ENCODE peak calls at places on chromosomes 7 and 10, in ten cellular contexts. B is PC-3, V is MM.1S, F is Karpas-422, M is OCI-LY7, U is GM23248, S is GM23338, N is PC-9, C is HCT116, T is SK-N-SH. O is an unnamed sample.

GRCh38 chr7:128831178-128831993 is 1.2 kb downstream of the FLNC start:
- DNase-seq in B (peak; percentile 3), V (no peak), F (no peak), M (peak; percentile 13), U (peak; percentile 68), S (peak; percentile 68), N (peak; percentile 32), C (no peak), T (peak; percentile 74), O (peak; percentile 63)

GRCh38 chr10:86348321-86349210 is 18.0 kb downstream of the GRID1 start:
- DNase-seq in B (peak; percentile 20), V (no peak), F (no peak), M (no peak), U (no peak), S (peak; percentile 15), N (no peak), C (no peak), T (peak; percentile 71), O (no peak)

GRCh38 chr10:26112532-26112931 is 104.0 kb upstream of the GAD2 start:
- DNase-seq in B (no peak), V (no peak), F (no peak), M (no peak), U (peak; percentile 23), S (no peak), N (no peak), C (no peak), T (no peak), O (no peak)

GRCh38 chr10:118373786-118374185 is 31.7 kb upstream of the FAM204A start:
- DNase-seq in B (peak; percentile 21), V (no peak), F (no peak), M (no peak), U (peak; percentile 78), S (no peak), N (peak; percentile 16), C (no peak), T (no peak), O (no peak)

GRCh38 chr7:20542594-20542993 is 72.9 kb upstream of the ABCB5 start:
- DNase-seq in B (peak; percentile 78), V (no peak), F (no peak), M (no peak), U (peak; percentile 83), S (no peak), N (no peak), C (no peak), T (peak; percentile 33), O (peak; percentile 11)

GRCh38 chr7:143408686-143409551 is at the start of gene EPHA1:
- DNase-seq in B (peak; percentile 88), V (peak; percentile 90), F (peak; percentile 48), M (no peak), U (peak; percentile 42), S (peak; percentile 97), N (peak; percentile 76), C (peak; percentile 88), T (no peak), O (peak; percentile 81)

GRCh38 chr7:110839866-110840265 is 251.1 kb upstream of the LRRN3 start:
- DNase-seq in B (peak; percentile 22), V (no peak), F (no peak), M (no peak), U (peak; percentile 22), S (peak; percentile 45), N (no peak), C (no peak), T (no peak), O (peak; percentile 57)

GRCh38 chr7:157800281-157800680 is 463.5 kb downstream of the DNAJB6 start:
- DNase-seq in B (no peak), V (no peak), F (no peak), M (no peak), U (no peak), S (no peak), N (no peak), C (no peak), T (no peak), O (no peak)

GRCh38 chr10:49628599-49628998 is 14.8 kb downstream of the CHAT start:
- DNase-seq in B (no peak), V (no peak), F (no peak), M (no peak), U (no peak), S (no peak), N (no peak), C (no peak), T (no peak), O (no peak)

GRCh38 chr10:20004087-20004523 is 187.9 kb downstream of the PLXDC2 start:
- DNase-seq in B (no peak), V (peak; percentile 17), F (peak; percentile 41), M (no peak), U (peak; percentile 19), S (no peak), N (no peak), C (no peak), T (peak; percentile 4), O (no peak)
- H2AFZ ChIP-seq in B (no peak overlapping the region), V (peak overlapping the region; percentile 18), F (no peak overlapping the region), M (peak overlapping the region; percentile 76), U (no peak overlapping the region), S (no peak overlapping the region), N (no peak overlapping the region), C (no peak overlapping the region), T (no peak overlapping the region), O (no peak overlapping the region)

GRCh38 chr10:104323085-104323484 is 15.2 kb downstream of the ITPRIP start:
- DNase-seq in B (no peak), V (no peak), F (no peak), M (no peak), U (no peak), S (peak; percentile 37), N (no peak), C (no peak), T (no peak), O (no peak)
- H3K4me1 ChIP-seq in B (peaks cover 17% of the 10 kb centered on the region), V (peaks cover 7% of the 10 kb centered on the region), F (peaks cover 56% of the 10 kb centered on the region), M (peaks cover 66% of the 10 kb centered on the region), U (peaks cover 26% of the 10 kb centered on the region), S (peaks cover 59% of the 10 kb centered on the region), N (peaks cover 14% of the 10 kb centered on the region), C (peaks cover 14% of the 10 kb centered on the region), T (peaks cover 46% of the 10 kb centered on the region), O (peaks cover 22% of the 10 kb centered on the region)

GRCh38 chr7:37193775-37194135 is 254.9 kb downstream of the ELMO1 start:
- DNase-seq in B (no peak), V (no peak), F (no peak), M (no peak), U (no peak), S (no peak), N (no peak), C (no peak), T (no peak), O (no peak)
- H3K9me2 ChIP-seq in B (no peaks in the 10 kb centered on the region), V (no peaks in the 10 kb centered on the region), F (no peaks in the 10 kb centered on the region), M (no peaks in the 10 kb centered on the region), U (no peaks in the 10 kb centered on the region), S (no peaks in the 10 kb centered on the region), N (no peaks in the 10 kb centered on the region), C (no peaks in the 10 kb centered on the region), T (no peaks in the 10 kb centered on the region), O (no peaks in the 10 kb centered on the region)

GRCh38 chr7:82840061-82840460 is 322.6 kb downstream of the PCLO start:
- DNase-seq in B (no peak), V (no peak), F (no peak), M (no peak), U (no peak), S (no peak), N (no peak), C (no peak), T (no peak), O (no peak)

GRCh38 chr7:82841828-82842227 is 320.9 kb downstream of the PCLO start:
- DNase-seq in B (peak; percentile 61), V (no peak), F (no peak), M (no peak), U (no peak), S (no peak), N (no peak), C (no peak), T (no peak), O (no peak)

GRCh38 chr7:82838314-82838713 is 324.4 kb downstream of the PCLO start:
- DNase-seq in B (no peak), V (no peak), F (no peak), M (no peak), U (no peak), S (no peak), N (no peak), C (no peak), T (peak; percentile 14), O (no peak)

GRCh38 chr7:82839063-82839462 is 323.6 kb downstream of the PCLO start:
- DNase-seq in B (no peak), V (no peak), F (no peak), M (no peak), U (no peak), S (no peak), N (no peak), C (no peak), T (no peak), O (no peak)

DNA sequence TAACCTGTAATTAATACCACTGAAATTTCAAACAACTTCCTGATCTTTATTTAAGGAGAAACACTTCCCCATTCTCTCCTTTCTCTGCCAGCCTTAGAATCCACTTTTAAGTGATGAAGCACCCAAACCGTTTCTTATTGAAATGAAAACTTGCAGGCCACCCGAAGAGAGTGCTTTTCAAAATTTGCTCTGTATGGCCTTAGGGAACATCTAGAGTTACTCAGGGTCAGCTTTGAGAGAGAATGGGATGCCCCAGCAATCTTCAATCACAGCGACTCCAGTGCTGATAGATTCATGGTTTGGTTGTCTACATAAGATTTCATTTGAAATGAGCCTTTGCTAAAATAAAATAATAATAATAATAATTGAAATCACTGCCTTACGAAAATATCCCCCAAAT is 323.1 kb downstream of the PCLO start:
- DNase-seq in B (no peak), V (no peak), F (no peak), M (no peak), U (no peak), S (peak; percentile 58), N (no peak), C (no peak), T (peak; percentile 9), O (no peak)
- H2AFZ ChIP-seq in B (no peak overlapping the region), V (no peak overlapping the region), F (no peak overlapping the region), M (no peak overlapping the region), U (no peak overlapping the region), S (no peak overlapping the region), N (no peak overlapping the region), C (no peak overlapping the region), T (peak overlapping the region; percentile 76), O (no peak overlapping the region)

GRCh38 chr7:104973909-104974415 is 40.0 kb upstream of the KMT2E start:
- DNase-seq in B (no peak), V (no peak), F (no peak), M (no peak), U (peak; percentile 93), S (no peak), N (no peak), C (no peak), T (no peak), O (no peak)
- H3K4me1 ChIP-seq in B (no peaks in the 10 kb centered on the region), V (peaks cover 7% of the 10 kb centered on the region), F (peaks cover 6% of the 10 kb centered on the region), M (peaks cover 10% of the 10 kb centered on the region), U (peaks cover 60% of the 10 kb centered on the region), S (peaks cover 9% of the 10 kb centered on the region), N (no peaks in the 10 kb centered on the region), C (peaks cover 4% of the 10 kb centered on the region), T (peaks cover 50% of the 10 kb centered on the region), O (peaks cover 19% of the 10 kb centered on the region)

GRCh38 chr10:24039897-24040296 is 169.0 kb upstream of the KIAA1217 start:
- DNase-seq in B (no peak), V (no peak), F (no peak), M (no peak), U (no peak), S (no peak), N (no peak), C (no peak), T (no peak), O (no peak)
- H3K9me2 ChIP-seq in B (no peaks in the 10 kb centered on the region), V (no peaks in the 10 kb centered on the region), F (no peaks in the 10 kb centered on the region), M (no peaks in the 10 kb centered on the region), U (no peaks in the 10 kb centered on the region), S (no peaks in the 10 kb centered on the region), N (no peaks in the 10 kb centered on the region), C (no peaks in the 10 kb centered on the region), T (no peaks in the 10 kb centered on the region), O (no peaks in the 10 kb centered on the region)

O was measured in hepatocyte.